ENCODE peak calls at places on chromosomes 12 and 14, in four cellular contexts. L is sigmoid colon, F is right lobe of liver, I is esophagus muscularis mucosa. V is an unnamed sample.
A peak's percentile ranks its signal among the peaks of the same experiment; 100 is the strongest.

GRCh38 chr14:39302124-39302810 is 68.6 kb downstream of the MIA2 start:
- DNase-seq in L (no peak), I (no peak), F (no peak), V (no peak)

GRCh38 chr12:52082026-52082667 is 2.6 kb downstream of the SMIM41 start:
- DNase-seq in F (peak; percentile 76), I (no peak), L (peak; percentile 83), V (no peak)

GRCh38 chr14:80428171-80428570 is 216.9 kb upstream of the DIO2 start:
- DNase-seq in I (no peak), F (no peak), L (no peak), V (no peak)

GRCh38 chr14:35400707-35401421 is 3.7 kb downstream of the NFKBIA start:
- DNase-seq in F (no peak), I (no peak), L (peak; percentile 63), V (no peak)

GRCh38 chr12:115963030-115963480 is 314.4 kb downstream of the MED13L start:
- DNase-seq in I (no peak), L (no peak), F (no peak), V (peak; percentile 51)

GRCh38 chr12:113961921-113962710 is 4.0 kb downstream of the RBM19 start:
- DNase-seq in I (no peak), F (no peak), L (no peak), V (peak; percentile 27)

GRCh38 chr12:3746758-3747157 is 6.2 kb downstream of the CRACR2A start:
- DNase-seq in F (peak; percentile 15), I (peak; percentile 60), L (no peak), V (no peak)

GRCh38 chr12:14960548-14961465 is 594 bp downstream of the ARHGDIB start:
- DNase-seq in I (no peak), F (no peak), L (no peak), V (peak; percentile 15)

GRCh38 chr12:105987687-105988035 is 151.1 kb downstream of the NUAK1 start:
- DNase-seq in F (no peak), I (no peak), L (no peak), V (no peak)

GRCh38 chr12:53624956-53625355 is 1.2 kb downstream of the ATF7 start:
- DNase-seq in F (no peak), L (no peak), I (peak; percentile 64), V (no peak)

GRCh38 chr12:53624453-53624852 is 1.7 kb downstream of the ATF7 start:
- DNase-seq in F (no peak), I (no peak), L (no peak), V (no peak)

GRCh38 chr12:53623986-53624385 is 2.2 kb downstream of the ATF7 start:
- DNase-seq in I (no peak), F (peak; percentile 80), L (no peak), V (no peak)

GRCh38 chr12:53622724-53623123 is 3.5 kb downstream of the ATF7 start:
- DNase-seq in I (no peak), F (no peak), L (no peak), V (no peak)

DNA sequence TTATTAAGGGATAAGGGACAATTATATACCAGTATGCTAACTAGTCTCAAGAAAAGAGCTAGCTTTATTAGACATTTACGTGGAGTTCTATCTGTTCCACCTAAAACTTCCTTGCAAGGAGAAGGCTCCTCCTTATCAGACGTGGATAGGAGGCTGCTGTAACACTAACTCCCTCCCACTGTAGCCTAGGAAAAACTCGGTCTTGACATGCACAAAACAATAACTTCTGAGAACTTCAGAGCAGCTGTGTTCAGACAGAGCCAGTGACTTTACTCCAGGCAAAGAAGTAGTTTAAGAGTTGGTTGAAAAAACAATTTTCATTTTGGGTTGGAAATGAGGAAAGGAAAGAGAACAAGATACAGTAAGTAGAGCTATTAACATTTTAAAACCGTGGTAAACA is 2.7 kb downstream of the ATF7 start:
- DNase-seq in F (no peak), L (no peak), I (no peak), V (no peak)
- TF ChIP-seq POLR2A in F (no peak), L (peak; percentile 22), I (no peak), V (no peak)

DNA sequence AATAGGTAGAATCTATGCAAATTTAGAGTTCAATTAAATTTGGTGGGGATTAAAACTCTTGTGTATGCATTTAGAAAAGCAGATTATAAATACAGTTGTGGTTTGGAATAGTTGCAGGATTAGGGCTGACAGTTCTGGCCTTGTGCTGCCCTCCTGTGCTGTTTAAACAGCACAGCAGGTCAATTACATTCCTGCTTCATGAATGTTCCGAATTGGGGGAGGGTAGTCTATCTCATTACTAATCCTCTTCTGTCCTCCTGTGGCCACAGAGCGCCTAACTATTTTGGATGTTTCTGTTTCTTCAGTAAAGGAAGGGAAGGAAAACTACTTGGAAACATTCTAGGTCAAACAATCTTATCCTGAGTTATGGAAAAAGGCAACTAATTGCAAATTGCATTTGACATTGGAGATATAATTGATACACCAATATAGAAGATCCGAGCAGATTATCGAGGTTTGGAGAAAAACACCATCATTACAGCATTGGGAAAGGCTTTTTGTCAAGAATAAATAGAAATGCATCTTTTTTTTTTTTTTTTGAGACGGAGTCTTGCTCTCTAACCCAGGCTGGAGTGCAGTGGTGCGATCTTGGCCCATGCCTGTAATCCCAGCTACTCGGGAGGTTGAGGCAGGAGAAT is 8.7 kb upstream of the GPR19 start:
- DNase-seq in F (peak; percentile 67), L (peak; percentile 79), I (no peak), V (peak; percentile 62)
- TF ChIP-seq POLR2A in F (no peak), L (no peak), I (no peak), V (no peak)

GRCh38 chr12:6341439-6342139 is at the start of gene TNFRSF1A:
- DNase-seq in L (peak; percentile 93), F (peak; percentile 87), I (no peak), V (no peak)
- TF ChIP-seq POLR2A in L (peak; percentile 78), F (peak; percentile 83), I (peak; percentile 32), V (peak; percentile 55)

DNA sequence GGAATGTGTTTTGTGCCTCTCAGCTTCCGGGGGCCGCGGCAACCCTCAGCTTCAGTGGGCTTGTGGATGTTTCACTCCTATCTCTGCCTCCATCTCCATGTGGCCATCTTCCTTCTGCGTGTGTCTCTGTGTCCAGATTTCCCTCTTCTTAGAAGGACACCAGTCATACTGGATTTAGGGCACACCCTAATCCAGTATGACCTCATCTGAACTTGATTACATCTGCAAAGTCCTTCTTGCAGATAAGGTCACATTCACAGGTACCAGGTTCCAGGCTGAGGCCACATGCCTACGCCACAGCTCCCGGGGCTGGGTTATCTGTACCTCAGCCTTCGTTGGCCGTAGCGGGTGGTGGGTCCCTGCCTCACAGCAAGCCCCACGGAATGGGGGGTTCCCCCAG is 68.9 kb downstream of the ZNF664 start:
- DNase-seq in L (no peak), I (no peak), F (no peak), V (no peak)
- TF ChIP-seq POLR2A in L (no peak), I (no peak), F (no peak), V (no peak)